ENCODE peak calls at places on chromosomes 4 and X, in five cellular contexts. X, R, J, U and Y are unnamed samples.

GRCh38 chr4:126718161-126718560 is 914.6 kb upstream of the INTU start:
- DNase-seq in X (no peak), J (peak), U (no peak), R (no peak), Y (peak)

GRCh38 chrX:22559506-22559905 is 286.8 kb downstream of the CBLL2 start:
- DNase-seq in U (no peak), X (no peak), J (no peak), R (no peak), Y (peak)

GRCh38 chr4:136583567-136583966 is 948.7 kb downstream of the PCDH18 start:
- DNase-seq in J (no peak), X (no peak), U (no peak), R (no peak), Y (no peak)

GRCh38 chrX:1576201-1577101 is 15.0 kb upstream of the AKAP17A start:
- DNase-seq in X (no peak), U (no peak), R (no peak), J (no peak), Y (no peak)

GRCh38 chr4:131499139-131499873 is 1649.8 kb upstream of the PCDH10 start:
- DNase-seq in J (peak), R (no peak), X (no peak), U (no peak), Y (peak)

GRCh38 chr4:27790911-27791310 is 930.3 kb downstream of the STIM2 start:
- DNase-seq in J (peak), R (no peak), X (no peak), U (no peak), Y (peak)

GRCh38 chr4:183610613-183611012 is 48.4 kb downstream of the RWDD4 start:
- DNase-seq in X (no peak), U (no peak), J (peak), R (no peak), Y (no peak)

GRCh38 chrX:115408736-115409390 is 119.3 kb downstream of the LUZP4 start:
- DNase-seq in U (no peak), X (no peak), J (peak), R (no peak), Y (peak)

GRCh38 chrX:19593684-19594083 is 78.4 kb upstream of the MAP3K15 start:
- DNase-seq in J (peak), R (no peak), X (peak), U (no peak), Y (peak)